ENCODE peak calls at places on chromosome 1, in eight cellular contexts. One of them, this sample, is unnamed.

GRCh38 chr1:36387141-36387949 is 1.6 kb upstream of the STK40 start:
- DNase-seq in neuronal stem cell: peak
- DNase-seq in heart left ventricle: peak
- DNase-seq in stimulated activated CD4-positive, alpha-beta T cell treated with anti-CD3 and anti-CD28 coated beads, Interleukin-1b, Interleukin-23, amount 100 ng/mL, for 24 hours: no peak
- DNase-seq in tibial artery: no peak
- DNase-seq in GM03348: peak
- DNase-seq in T-cell: no peak
- DNase-seq in DMS53: peak
- DNase-seq in this sample: peak

GRCh38 chr1:36115200-36115669 is 9.8 kb downstream of the COL8A2 start:
- DNase-seq in neuronal stem cell: no peak
- DNase-seq in heart left ventricle: no peak
- DNase-seq in stimulated activated CD4-positive, alpha-beta T cell treated with anti-CD3 and anti-CD28 coated beads, Interleukin-1b, Interleukin-23, amount 100 ng/mL, for 24 hours: no peak
- DNase-seq in tibial artery: peak
- DNase-seq in GM03348: peak
- DNase-seq in T-cell: no peak
- DNase-seq in DMS53: no peak
- DNase-seq in this sample: no peak

GRCh38 chr1:19321071-19321470 is 8.9 kb downstream of the SLC66A1 start:
- DNase-seq in neuronal stem cell: no peak
- DNase-seq in heart left ventricle: no peak
- DNase-seq in stimulated activated CD4-positive, alpha-beta T cell treated with anti-CD3 and anti-CD28 coated beads, Interleukin-1b, Interleukin-23, amount 100 ng/mL, for 24 hours: no peak
- DNase-seq in tibial artery: no peak
- DNase-seq in GM03348: no peak
- DNase-seq in T-cell: no peak
- DNase-seq in DMS53: no peak
- DNase-seq in this sample: no peak

GRCh38 chr1:92961896-92962752 is 862 bp upstream of the DIPK1A start:
- DNase-seq in neuronal stem cell: peak
- DNase-seq in heart left ventricle: peak
- DNase-seq in stimulated activated CD4-positive, alpha-beta T cell treated with anti-CD3 and anti-CD28 coated beads, Interleukin-1b, Interleukin-23, amount 100 ng/mL, for 24 hours: peak
- DNase-seq in tibial artery: peak
- DNase-seq in GM03348: peak
- DNase-seq in T-cell: peak
- DNase-seq in DMS53: peak
- DNase-seq in this sample: no peak

GRCh38 chr1:40951943-40952743 is 27.4 kb upstream of the CTPS1 start:
- DNase-seq in neuronal stem cell: peak
- DNase-seq in heart left ventricle: peak
- DNase-seq in stimulated activated CD4-positive, alpha-beta T cell treated with anti-CD3 and anti-CD28 coated beads, Interleukin-1b, Interleukin-23, amount 100 ng/mL, for 24 hours: peak
- DNase-seq in tibial artery: peak
- DNase-seq in GM03348: peak
- DNase-seq in T-cell: peak
- DNase-seq in DMS53: peak
- DNase-seq in this sample: peak

GRCh38 chr1:168865850-168866620 is 137.0 kb upstream of the DPT start:
- DNase-seq in neuronal stem cell: no peak
- DNase-seq in heart left ventricle: no peak
- DNase-seq in stimulated activated CD4-positive, alpha-beta T cell treated with anti-CD3 and anti-CD28 coated beads, Interleukin-1b, Interleukin-23, amount 100 ng/mL, for 24 hours: no peak
- DNase-seq in tibial artery: no peak
- DNase-seq in GM03348: no peak
- DNase-seq in T-cell: no peak
- DNase-seq in DMS53: peak
- DNase-seq in this sample: no peak

GRCh38 chr1:64183380-64183984 is 19.9 kb upstream of the UBE2U start:
- DNase-seq in neuronal stem cell: no peak
- DNase-seq in heart left ventricle: no peak
- DNase-seq in stimulated activated CD4-positive, alpha-beta T cell treated with anti-CD3 and anti-CD28 coated beads, Interleukin-1b, Interleukin-23, amount 100 ng/mL, for 24 hours: no peak
- DNase-seq in tibial artery: no peak
- DNase-seq in GM03348: no peak
- DNase-seq in T-cell: no peak
- DNase-seq in DMS53: peak
- DNase-seq in this sample: no peak

GRCh38 chr1:231165371-231165770 is 3.5 kb downstream of the TRIM67 start:
- DNase-seq in neuronal stem cell: no peak
- DNase-seq in heart left ventricle: no peak
- DNase-seq in stimulated activated CD4-positive, alpha-beta T cell treated with anti-CD3 and anti-CD28 coated beads, Interleukin-1b, Interleukin-23, amount 100 ng/mL, for 24 hours: no peak
- DNase-seq in tibial artery: no peak
- DNase-seq in GM03348: no peak
- DNase-seq in T-cell: no peak
- DNase-seq in DMS53: no peak
- DNase-seq in this sample: no peak

GRCh38 chr1:207861442-207862177 is 49.3 kb downstream of the CD34 start:
- DNase-seq in neuronal stem cell: no peak
- DNase-seq in heart left ventricle: no peak
- DNase-seq in stimulated activated CD4-positive, alpha-beta T cell treated with anti-CD3 and anti-CD28 coated beads, Interleukin-1b, Interleukin-23, amount 100 ng/mL, for 24 hours: no peak
- DNase-seq in tibial artery: no peak
- DNase-seq in GM03348: no peak
- DNase-seq in T-cell: peak
- DNase-seq in DMS53: no peak
- DNase-seq in this sample: peak

GRCh38 chr1:106831511-106831910 is 225.0 kb upstream of the PRMT6 start:
- DNase-seq in neuronal stem cell: no peak
- DNase-seq in heart left ventricle: no peak
- DNase-seq in stimulated activated CD4-positive, alpha-beta T cell treated with anti-CD3 and anti-CD28 coated beads, Interleukin-1b, Interleukin-23, amount 100 ng/mL, for 24 hours: no peak
- DNase-seq in tibial artery: no peak
- DNase-seq in GM03348: no peak
- DNase-seq in T-cell: no peak
- DNase-seq in DMS53: no peak
- DNase-seq in this sample: no peak

GRCh38 chr1:161827786-161828185 is 61.7 kb downstream of the ATF6 start:
- DNase-seq in neuronal stem cell: no peak
- DNase-seq in heart left ventricle: no peak
- DNase-seq in stimulated activated CD4-positive, alpha-beta T cell treated with anti-CD3 and anti-CD28 coated beads, Interleukin-1b, Interleukin-23, amount 100 ng/mL, for 24 hours: no peak
- DNase-seq in tibial artery: no peak
- DNase-seq in GM03348: peak
- DNase-seq in T-cell: no peak
- DNase-seq in DMS53: no peak
- DNase-seq in this sample: no peak

GRCh38 chr1:32345289-32345827 is 9.3 kb upstream of the MARCKSL1 start:
- DNase-seq in neuronal stem cell: no peak
- DNase-seq in heart left ventricle: no peak
- DNase-seq in stimulated activated CD4-positive, alpha-beta T cell treated with anti-CD3 and anti-CD28 coated beads, Interleukin-1b, Interleukin-23, amount 100 ng/mL, for 24 hours: no peak
- DNase-seq in tibial artery: no peak
- DNase-seq in GM03348: no peak
- DNase-seq in T-cell: no peak
- DNase-seq in DMS53: no peak
- DNase-seq in this sample: no peak

GRCh38 chr1:31750858-31751638 is 13.1 kb downstream of the ADGRB2 start:
- DNase-seq in neuronal stem cell: no peak
- DNase-seq in heart left ventricle: no peak
- DNase-seq in stimulated activated CD4-positive, alpha-beta T cell treated with anti-CD3 and anti-CD28 coated beads, Interleukin-1b, Interleukin-23, amount 100 ng/mL, for 24 hours: no peak
- DNase-seq in tibial artery: no peak
- DNase-seq in GM03348: peak
- DNase-seq in T-cell: no peak
- DNase-seq in DMS53: no peak
- DNase-seq in this sample: no peak

GRCh38 chr1:93255222-93256079 is 74.9 kb downstream of the CCDC18 start:
- DNase-seq in neuronal stem cell: no peak
- DNase-seq in heart left ventricle: no peak
- DNase-seq in stimulated activated CD4-positive, alpha-beta T cell treated with anti-CD3 and anti-CD28 coated beads, Interleukin-1b, Interleukin-23, amount 100 ng/mL, for 24 hours: no peak
- DNase-seq in tibial artery: no peak
- DNase-seq in GM03348: peak
- DNase-seq in T-cell: no peak
- DNase-seq in DMS53: no peak
- DNase-seq in this sample: no peak

GRCh38 chr1:235910357-235911299 is 43.9 kb upstream of the LYST start:
- DNase-seq in neuronal stem cell: peak
- DNase-seq in heart left ventricle: peak
- DNase-seq in stimulated activated CD4-positive, alpha-beta T cell treated with anti-CD3 and anti-CD28 coated beads, Interleukin-1b, Interleukin-23, amount 100 ng/mL, for 24 hours: peak
- DNase-seq in tibial artery: peak
- DNase-seq in GM03348: peak
- DNase-seq in T-cell: no peak
- DNase-seq in DMS53: peak
- DNase-seq in this sample: no peak

GRCh38 chr1:26012862-26013261 is 8.7 kb upstream of the EXTL1 start:
- DNase-seq in neuronal stem cell: no peak
- DNase-seq in heart left ventricle: no peak
- DNase-seq in stimulated activated CD4-positive, alpha-beta T cell treated with anti-CD3 and anti-CD28 coated beads, Interleukin-1b, Interleukin-23, amount 100 ng/mL, for 24 hours: no peak
- DNase-seq in tibial artery: no peak
- DNase-seq in GM03348: no peak
- DNase-seq in T-cell: no peak
- DNase-seq in DMS53: no peak
- DNase-seq in this sample: no peak

GRCh38 chr1:223074901-223075300 is 68.1 kb downstream of the TLR5 start:
- DNase-seq in neuronal stem cell: no peak
- DNase-seq in heart left ventricle: no peak
- DNase-seq in stimulated activated CD4-positive, alpha-beta T cell treated with anti-CD3 and anti-CD28 coated beads, Interleukin-1b, Interleukin-23, amount 100 ng/mL, for 24 hours: no peak
- DNase-seq in tibial artery: no peak
- DNase-seq in GM03348: no peak
- DNase-seq in T-cell: no peak
- DNase-seq in DMS53: peak
- DNase-seq in this sample: no peak

This sample was measured in right atrium auricular region.